ENCODE peak calls at places on chromosomes 6 and 20, in six cellular contexts. P is psoas muscle; B is lower lobe of right lung; F is A673; C is substantia nigra; J is CD8-positive, alpha-beta T cell. R is an unnamed sample.

GRCh38 chr6:84872996-84873395 is 108.6 kb upstream of the TBX18 start:
- DNase-seq in P (no peak), B (no peak), F (peak), C (no peak), J (no peak), R (no peak)

GRCh38 chr6:34000281-34000680 is 145.6 kb downstream of the GRM4 start:
- DNase-seq in P (no peak), B (peak), F (no peak), C (no peak), J (no peak), R (no peak)

GRCh38 chr20:56359212-56360132 is 698 bp downstream of the FAM210B start:
- DNase-seq in P (peak), B (peak), F (peak), C (no peak), J (no peak), R (peak)

GRCh38 chr6:18795726-18796125 is 408.6 kb downstream of the RNF144B start:
- DNase-seq in P (no peak), B (no peak), F (peak), C (no peak), J (no peak), R (no peak)

GRCh38 chr20:22834651-22835256 is 200.4 kb upstream of the SSTR4 start:
- DNase-seq in P (no peak), B (no peak), F (no peak), C (no peak), J (no peak), R (no peak)

GRCh38 chr6:109447878-109448555 is 7.5 kb downstream of the SMPD2 start:
- DNase-seq in P (no peak), B (no peak), F (no peak), C (no peak), J (no peak), R (no peak)

GRCh38 chr6:166514196-166514595 is 72.3 kb downstream of the RAMACL start:
- DNase-seq in P (no peak), B (no peak), F (no peak), C (no peak), J (no peak), R (no peak)

GRCh38 chr6:161833099-161833860 is 559.4 kb upstream of the AGPAT4 start:
- DNase-seq in P (no peak), B (no peak), F (no peak), C (no peak), J (no peak), R (no peak)

GRCh38 chr20:17225891-17226409 is 890 bp upstream of the PCSK2 start:
- DNase-seq in P (no peak), B (peak), F (peak), C (no peak), J (no peak), R (peak)

GRCh38 chr6:8006208-8006607 is 58.0 kb downstream of the BLOC1S5 start:
- DNase-seq in P (no peak), B (no peak), F (peak), C (no peak), J (no peak), R (no peak)

GRCh38 chr6:87897581-87898147 is 150.0 kb upstream of the SPACA1 start:
- DNase-seq in P (no peak), B (no peak), F (peak), C (no peak), J (no peak), R (no peak)

GRCh38 chr6:134177753-134178229 is 125.4 kb upstream of the SLC2A12 start:
- DNase-seq in P (no peak), B (no peak), F (no peak), C (no peak), J (no peak), R (no peak)

GRCh38 chr6:35248965-35249364 is 10.6 kb upstream of the ZNF76 start:
- DNase-seq in P (no peak), B (no peak), F (no peak), C (no peak), J (no peak), R (no peak)
- H3K27ac ChIP-seq in P (no peak), B (no peak), F (peak), C (no peak), J (no peak), R (no peak)

DNA sequence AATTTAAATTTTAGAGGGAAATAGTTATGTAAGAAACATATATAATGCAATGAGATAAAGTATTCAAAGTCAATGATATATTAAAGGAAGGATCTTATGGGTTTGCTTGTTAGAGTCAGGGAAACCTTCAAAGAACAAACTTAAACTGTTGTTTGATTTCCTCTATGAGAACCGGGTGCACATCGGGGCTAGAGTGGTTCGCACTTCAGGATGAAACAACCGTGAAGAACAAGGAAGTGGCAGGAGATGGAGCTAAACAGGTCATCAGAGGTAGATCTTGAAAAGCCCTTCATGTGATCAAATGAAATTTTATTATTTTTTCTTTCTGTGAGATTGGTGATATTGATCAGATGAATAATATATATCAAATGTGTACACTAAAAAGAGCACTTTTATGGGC is 951.9 kb upstream of the FLRT3 start:
- DNase-seq in P (no peak), B (no peak), F (no peak), C (no peak), J (no peak), R (no peak)
- H3K27ac ChIP-seq in P (no peak), B (no peak), F (no peak), C (no peak), J (no peak), R (no peak)

GRCh38 chr6:9456241-9456658 is 958.6 kb downstream of the TFAP2A start:
- DNase-seq in P (no peak), B (no peak), F (peak), C (no peak), J (no peak), R (no peak)

GRCh38 chr6:9458424-9458823 is 956.5 kb downstream of the TFAP2A start:
- DNase-seq in P (no peak), B (no peak), F (no peak), C (no peak), J (no peak), R (no peak)

GRCh38 chr6:9461161-9461560 is 953.7 kb downstream of the TFAP2A start:
- DNase-seq in P (no peak), B (no peak), F (no peak), C (no peak), J (no peak), R (no peak)

GRCh38 chr6:9455794-9456193 is 959.1 kb downstream of the TFAP2A start:
- DNase-seq in P (no peak), B (no peak), F (peak), C (no peak), J (no peak), R (no peak)
- H3K27ac ChIP-seq in P (no peak), B (no peak), F (peak), C (no peak), J (no peak), R (no peak)

GRCh38 chr6:167795321-167795811 is 31.3 kb upstream of the AFDN start:
- DNase-seq in P (no peak), B (no peak), F (no peak), C (no peak), J (no peak), R (no peak)

GRCh38 chr6:167797871-167798265 is 28.8 kb upstream of the AFDN start:
- DNase-seq in P (no peak), B (no peak), F (no peak), C (no peak), J (no peak), R (no peak)

GRCh38 chr6:167797079-167797870 is 29.4 kb upstream of the AFDN start:
- DNase-seq in P (no peak), B (no peak), F (no peak), C (no peak), J (no peak), R (no peak)

GRCh38 chr6:167795874-167796667 is 30.6 kb upstream of the AFDN start:
- DNase-seq in P (peak), B (peak), F (no peak), C (no peak), J (no peak), R (no peak)

DNA sequence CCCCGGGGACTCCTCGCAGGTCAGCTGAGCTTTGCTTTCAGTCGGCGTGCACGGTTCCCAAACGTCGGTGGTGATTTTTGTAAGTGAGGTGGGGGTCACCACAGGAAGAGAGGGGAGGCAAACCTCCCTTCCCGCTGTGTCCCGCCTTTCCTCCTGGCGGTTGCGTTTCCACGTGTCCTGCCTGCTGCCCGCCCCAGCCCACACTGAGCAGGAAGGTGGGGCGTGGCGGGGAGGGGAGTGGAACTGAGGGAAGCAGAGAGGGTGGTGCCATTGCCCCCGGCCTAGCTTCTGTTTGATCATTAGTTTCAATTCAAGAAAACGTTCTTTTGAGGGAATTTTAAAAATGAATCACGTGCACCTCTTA is 30.1 kb upstream of the AFDN start:
- DNase-seq in P (no peak), B (no peak), F (no peak), C (no peak), J (no peak), R (no peak)
- H3K27ac ChIP-seq in P (no peak), B (no peak), F (no peak), C (no peak), J (no peak), R (no peak)

GRCh38 chr20:45436732-45437485 is 21.0 kb downstream of the PIGT start:
- DNase-seq in P (peak), B (peak), F (peak), C (peak), J (peak), R (peak)

GRCh38 chr20:45440424-45440823 is 24.5 kb downstream of the PIGT start:
- DNase-seq in P (no peak), B (no peak), F (no peak), C (no peak), J (no peak), R (no peak)

GRCh38 chr20:45444050-45444449 is 25.5 kb upstream of the WFDC2 start:
- DNase-seq in P (no peak), B (no peak), F (no peak), C (no peak), J (no peak), R (no peak)

GRCh38 chr20:45441746-45442145 is 25.8 kb downstream of the PIGT start:
- DNase-seq in P (no peak), B (no peak), F (no peak), C (no peak), J (no peak), R (no peak)

DNA sequence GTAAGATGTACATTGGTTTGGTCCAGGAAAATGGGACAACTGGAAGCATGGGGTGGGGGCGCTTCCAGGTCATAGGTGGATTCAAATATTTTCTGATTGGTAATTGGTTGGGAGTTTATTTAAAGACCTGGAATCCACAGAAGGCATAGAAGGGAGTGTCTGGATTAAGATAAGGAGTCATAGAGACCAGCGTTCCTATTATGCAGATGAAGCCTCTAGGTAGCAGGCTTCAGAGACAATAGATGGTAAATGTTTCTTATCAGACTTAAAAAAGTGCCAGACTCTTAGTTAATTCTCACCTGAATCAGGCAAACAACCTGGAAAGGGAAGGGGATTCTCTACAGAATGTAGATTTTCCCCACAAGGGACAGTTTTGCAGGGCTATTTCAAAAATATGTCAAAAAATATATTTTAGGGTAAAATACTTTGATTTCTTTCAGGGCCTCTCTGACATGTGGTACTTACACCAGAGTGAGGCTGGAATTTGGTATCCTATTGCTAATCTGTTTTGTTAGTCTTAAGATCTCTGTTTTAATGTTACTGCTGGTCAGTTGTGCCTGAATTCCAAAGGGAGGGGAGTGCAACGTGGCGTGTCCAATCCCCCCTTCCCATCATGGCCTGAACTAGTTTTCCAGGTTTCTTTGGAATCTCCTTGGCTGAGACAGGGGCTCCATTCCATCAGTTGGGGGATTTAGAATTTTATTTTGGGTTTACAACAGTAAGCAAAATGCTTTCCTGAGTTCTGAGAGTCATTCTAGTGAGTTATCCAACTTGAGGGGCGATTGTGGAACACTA is 25.1 kb downstream of the PIGT start:
- DNase-seq in P (no peak), B (no peak), F (no peak), C (no peak), J (no peak), R (no peak)
- H3K27ac ChIP-seq in P (no peak), B (no peak), F (no peak), C (no peak), J (no peak), R (no peak)

GRCh38 chr6:112470950-112471349 is 123.8 kb downstream of the RFPL4B start:
- DNase-seq in P (no peak), B (no peak), F (no peak), C (no peak), J (no peak), R (no peak)
- H3K27ac ChIP-seq in P (no peak), B (no peak), F (no peak), C (no peak), J (no peak), R (no peak)

GRCh38 chr20:11080776-11081406 is 407.1 kb upstream of the JAG1 start:
- DNase-seq in P (no peak), B (no peak), F (no peak), C (no peak), J (no peak), R (no peak)
- H3K27ac ChIP-seq in P (no peak), B (no peak), F (no peak), C (no peak), J (no peak), R (no peak)